ENCODE peak calls at places on chromosomes 13 and 19, in ten cellular contexts. A is lower lobe of right lung, Y is HFFc6, V is mucosa of descending colon, N is testis, F is left ventricle myocardium inferior, H is ascending aorta, W is AG04450, I is GM13976, R is activated B cell treated with CpG ODN at 0.5 μM for 24 hours. G is an unnamed sample.

GRCh38 chr19:12899891-12900518 is 9.0 kb downstream of the GCDH start:
- DNase-seq in V (no peak), R (no peak), F (no peak), N (no peak), I (peak; percentile 80), Y (no peak), A (no peak), W (no peak), H (no peak), G (no peak)

GRCh38 chr19:18809149-18809978 is 18.3 kb upstream of the COMP start:
- DNase-seq in R (no peak), V (no peak), A (no peak), H (peak; percentile 38), N (peak; percentile 41), F (peak; percentile 56), W (peak; percentile 38), Y (peak; percentile 76), I (no peak), G (no peak)

GRCh38 chr19:18415177-18415867 is 3.9 kb upstream of the SSBP4 start:
- DNase-seq in W (no peak), F (peak; percentile 81), I (no peak), A (peak; percentile 79), R (no peak), V (peak; percentile 50), N (peak; percentile 83), H (no peak), Y (peak; percentile 63), G (no peak)

GRCh38 chr13:103140001-103140671 is 73.9 kb upstream of the SLC10A2 start:
- DNase-seq in N (no peak), Y (no peak), I (peak; percentile 47), R (no peak), A (no peak), V (peak; percentile 37), W (no peak), H (no peak), F (no peak), G (no peak)

GRCh38 chr19:344625-345319 is at the start of gene MIER2:
- DNase-seq in R (peak; percentile 98), V (peak; percentile 86), N (peak; percentile 90), Y (peak; percentile 64), H (peak; percentile 26), W (peak; percentile 16), A (peak; percentile 82), F (peak; percentile 87), I (peak; percentile 97), G (peak; percentile 96)

GRCh38 chr13:24709186-24709913 is 29.1 kb downstream of the ATP12A start:
- DNase-seq in V (no peak), A (no peak), W (no peak), R (no peak), N (no peak), F (no peak), I (peak; percentile 63), H (peak; percentile 13), Y (no peak), G (no peak)

GRCh38 chr13:94431987-94432386 is 47.5 kb downstream of the DCT start:
- DNase-seq in V (no peak), A (no peak), F (no peak), N (no peak), R (no peak), I (no peak), H (no peak), W (no peak), Y (no peak), G (no peak)

GRCh38 chr13:44306401-44307192 is 67.0 kb upstream of the SERP2 start:
- DNase-seq in A (no peak), R (no peak), V (peak; percentile 68), I (no peak), H (peak; percentile 38), N (no peak), F (peak; percentile 43), W (peak; percentile 81), Y (peak; percentile 92), G (no peak)

GRCh38 chr13:67069117-67069767 is 160.9 kb downstream of the PCDH9 start:
- DNase-seq in N (no peak), Y (no peak), R (no peak), A (no peak), H (no peak), V (no peak), W (no peak), I (no peak), F (no peak), G (no peak)

GRCh38 chr19:8482696-8483095 is 19.7 kb downstream of the PRAM1 start:
- DNase-seq in F (no peak), N (no peak), Y (no peak), R (no peak), H (no peak), A (no peak), W (no peak), V (no peak), I (no peak), G (no peak)

GRCh38 chr19:7598180-7598579 is 2.5 kb downstream of the CAMSAP3 start:
- DNase-seq in R (no peak), F (no peak), V (no peak), N (no peak), H (no peak), A (no peak), Y (no peak), I (no peak), W (no peak), G (no peak)

GRCh38 chr19:27901078-27901477 is 1311.9 kb downstream of the UQCRFS1 start:
- DNase-seq in F (no peak), H (no peak), V (no peak), R (no peak), Y (no peak), I (no peak), N (peak; percentile 41), W (no peak), A (no peak), G (no peak)

GRCh38 chr13:83223546-83223945 is 658.7 kb downstream of the SLITRK1 start:
- DNase-seq in W (no peak), I (no peak), F (no peak), R (no peak), Y (no peak), A (no peak), N (no peak), H (no peak), V (no peak), G (no peak)

GRCh38 chr13:33676700-33677048 is 141.3 kb upstream of the RFC3 start:
- DNase-seq in I (no peak), V (peak; percentile 65), W (peak; percentile 1), H (no peak), N (peak; percentile 67), R (no peak), Y (peak; percentile 32), A (peak; percentile 50), F (peak; percentile 31), G (no peak)

GRCh38 chr19:33264881-33265445 is 37.4 kb downstream of the CEBPA start:
- DNase-seq in V (no peak), A (no peak), I (no peak), F (no peak), Y (no peak), R (no peak), H (no peak), W (no peak), N (no peak), G (no peak)

GRCh38 chr19:33269016-33269415 is 33.3 kb downstream of the CEBPA start:
- DNase-seq in N (no peak), V (no peak), W (no peak), A (no peak), R (no peak), F (no peak), Y (no peak), H (no peak), I (no peak), G (no peak)

GRCh38 chr19:33266971-33267484 is 35.3 kb downstream of the CEBPA start:
- DNase-seq in Y (no peak), A (no peak), V (no peak), N (no peak), W (no peak), H (no peak), I (no peak), F (no peak), R (no peak), G (no peak)

GRCh38 chr19:33268162-33268991 is 34.0 kb downstream of the CEBPA start:
- DNase-seq in F (no peak), W (no peak), A (no peak), Y (no peak), I (no peak), R (no peak), N (no peak), V (no peak), H (no peak), G (no peak)

DNA sequence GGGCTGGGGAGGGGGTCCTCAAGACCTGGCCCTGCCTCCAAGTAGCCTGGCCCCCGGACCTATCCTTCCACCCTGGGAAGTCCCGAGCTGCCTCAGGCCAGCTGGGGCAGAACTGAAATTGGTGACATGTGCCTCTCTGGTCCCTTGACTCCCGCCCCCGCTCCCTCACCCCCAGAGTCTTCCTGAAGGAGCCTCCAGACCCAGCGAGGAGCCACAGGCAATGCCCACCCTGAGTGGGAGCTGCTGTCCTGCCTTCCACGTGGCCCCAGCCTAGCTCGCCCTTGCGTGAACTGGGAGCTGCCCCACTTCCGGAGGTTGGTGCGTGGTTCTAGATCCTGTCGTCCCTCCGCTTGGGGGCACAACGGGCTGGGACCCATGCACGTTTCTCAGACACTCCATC is 34.6 kb downstream of the CEBPA start:
- DNase-seq in A (no peak), V (no peak), N (no peak), R (no peak), Y (no peak), W (no peak), F (no peak), H (no peak), I (no peak), G (no peak)
- TF ChIP-seq CTCF in A (no peak), V (no peak), N (no peak), R (no peak), Y (no peak), W (no peak), F (no peak), H (no peak), I (no peak), G (no peak)

GRCh38 chr19:2110822-2111221 is 14.1 kb downstream of the IZUMO4 start:
- DNase-seq in R (no peak), A (no peak), W (no peak), F (no peak), Y (no peak), V (no peak), H (no peak), I (no peak), N (no peak), G (no peak)
- TF ChIP-seq CTCF in R (no peak), A (no peak), W (no peak), F (no peak), Y (no peak), V (no peak), H (no peak), I (no peak), N (no peak), G (peak; percentile 9)

GRCh38 chr13:114314074-114314912 is at the start of gene CHAMP1:
- DNase-seq in W (peak; percentile 87), F (peak; percentile 97), R (peak; percentile 91), I (peak; percentile 96), A (peak; percentile 98), V (peak; percentile 97), Y (peak; percentile 94), H (peak; percentile 79), N (peak; percentile 96), G (peak; percentile 84)
- TF ChIP-seq CTCF in W (no peak), F (no peak), R (no peak), I (no peak), A (no peak), V (no peak), Y (peak; percentile 36), H (no peak), N (peak; percentile 11), G (no peak)

DNA sequence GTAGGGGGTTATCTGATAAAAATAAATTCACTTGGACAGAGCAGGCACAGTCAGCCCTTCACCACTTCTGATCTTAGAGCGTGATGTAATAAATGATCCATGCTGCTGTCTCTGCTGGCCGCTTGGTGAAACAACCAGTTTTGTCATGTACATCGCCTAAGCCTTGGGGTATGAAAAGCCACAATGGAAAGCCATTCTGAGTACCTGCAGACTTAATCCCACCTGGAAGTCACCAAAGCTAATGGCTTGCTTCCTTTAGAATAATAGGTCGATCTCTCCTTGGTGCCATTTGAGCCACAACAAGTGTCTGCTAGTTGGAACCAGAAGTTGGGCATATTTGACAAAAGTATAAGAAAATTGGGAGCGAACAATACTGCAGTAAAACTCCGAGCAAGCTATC is 1649.7 kb upstream of the SPRY2 start:
- DNase-seq in N (no peak), W (no peak), I (no peak), Y (no peak), V (no peak), F (no peak), A (no peak), R (no peak), H (no peak), G (no peak)
- TF ChIP-seq CTCF in N (no peak), W (no peak), I (no peak), Y (no peak), V (no peak), F (no peak), A (no peak), R (no peak), H (no peak), G (no peak)

G was measured in D721Med.